ENCODE peak calls at places on chromosomes 16 and 17, in eight cellular contexts. One of them, this sample, is unnamed.

GRCh38 chr17:79116575-79117368 is 42.1 kb downstream of the ENGASE start:
- DNase-seq in hippocampal formation: no peak
- DNase-seq in endothelial cell: no peak
- DNase-seq in neuronal stem cell: no peak
- DNase-seq in AG08396: no peak
- DNase-seq in H9: no peak
- DNase-seq in stimulated activated CD8-positive, alpha-beta memory T cell treated with anti-CD3 and anti-CD28 coated beads, Interleukin-2, amount 100 ng/mL, for 1 hour: no peak
- DNase-seq in activated T-cell treated with anti-CD3 and anti-CD28 coated beads for 4 hours: no peak
- DNase-seq in this sample: no peak

GRCh38 chr17:75891605-75892555 is 4.9 kb downstream of the TRIM65 start:
- DNase-seq in stimulated activated CD8-positive, alpha-beta memory T cell treated with anti-CD3 and anti-CD28 coated beads, Interleukin-2, amount 100 ng/mL, for 1 hour: no peak
- DNase-seq in H9: no peak
- DNase-seq in AG08396: no peak
- DNase-seq in endothelial cell: no peak
- DNase-seq in neuronal stem cell: no peak
- DNase-seq in hippocampal formation: no peak
- DNase-seq in activated T-cell treated with anti-CD3 and anti-CD28 coated beads for 4 hours: no peak
- DNase-seq in this sample: peak; percentile 55

GRCh38 chr17:65078441-65079160 is 22.1 kb upstream of the GNA13 start:
- DNase-seq in neuronal stem cell: no peak
- DNase-seq in AG08396: peak; percentile 71
- DNase-seq in stimulated activated CD8-positive, alpha-beta memory T cell treated with anti-CD3 and anti-CD28 coated beads, Interleukin-2, amount 100 ng/mL, for 1 hour: no peak
- DNase-seq in activated T-cell treated with anti-CD3 and anti-CD28 coated beads for 4 hours: no peak
- DNase-seq in endothelial cell: no peak
- DNase-seq in H9: no peak
- DNase-seq in hippocampal formation: no peak
- DNase-seq in this sample: no peak

GRCh38 chr17:80337195-80337895 is 76.7 kb downstream of the RNF213 start:
- DNase-seq in hippocampal formation: no peak
- DNase-seq in H9: no peak
- DNase-seq in AG08396: no peak
- DNase-seq in activated T-cell treated with anti-CD3 and anti-CD28 coated beads for 4 hours: no peak
- DNase-seq in endothelial cell: no peak
- DNase-seq in neuronal stem cell: no peak
- DNase-seq in stimulated activated CD8-positive, alpha-beta memory T cell treated with anti-CD3 and anti-CD28 coated beads, Interleukin-2, amount 100 ng/mL, for 1 hour: no peak
- DNase-seq in this sample: no peak

GRCh38 chr17:15947976-15948752 is 3.2 kb downstream of the ADORA2B start:
- DNase-seq in endothelial cell: no peak
- DNase-seq in neuronal stem cell: no peak
- DNase-seq in hippocampal formation: no peak
- DNase-seq in activated T-cell treated with anti-CD3 and anti-CD28 coated beads for 4 hours: no peak
- DNase-seq in H9: no peak
- DNase-seq in stimulated activated CD8-positive, alpha-beta memory T cell treated with anti-CD3 and anti-CD28 coated beads, Interleukin-2, amount 100 ng/mL, for 1 hour: no peak
- DNase-seq in AG08396: peak; percentile 3
- DNase-seq in this sample: peak; percentile 50

GRCh38 chr17:57016764-57017116 is 38.8 kb downstream of the SCPEP1 start:
- DNase-seq in H9: no peak
- DNase-seq in activated T-cell treated with anti-CD3 and anti-CD28 coated beads for 4 hours: no peak
- DNase-seq in endothelial cell: no peak
- DNase-seq in hippocampal formation: no peak
- DNase-seq in neuronal stem cell: no peak
- DNase-seq in AG08396: no peak
- DNase-seq in stimulated activated CD8-positive, alpha-beta memory T cell treated with anti-CD3 and anti-CD28 coated beads, Interleukin-2, amount 100 ng/mL, for 1 hour: no peak
- DNase-seq in this sample: peak; percentile 67

GRCh38 chr17:1802429-1802828 is 27.3 kb downstream of the SMYD4 start:
- DNase-seq in hippocampal formation: no peak
- DNase-seq in activated T-cell treated with anti-CD3 and anti-CD28 coated beads for 4 hours: no peak
- DNase-seq in H9: no peak
- DNase-seq in endothelial cell: no peak
- DNase-seq in AG08396: no peak
- DNase-seq in stimulated activated CD8-positive, alpha-beta memory T cell treated with anti-CD3 and anti-CD28 coated beads, Interleukin-2, amount 100 ng/mL, for 1 hour: no peak
- DNase-seq in neuronal stem cell: no peak
- DNase-seq in this sample: no peak

GRCh38 chr17:57762375-57762916 is 17.3 kb upstream of the CCDC182 start:
- DNase-seq in H9: peak; percentile 53
- DNase-seq in endothelial cell: no peak
- DNase-seq in AG08396: no peak
- DNase-seq in stimulated activated CD8-positive, alpha-beta memory T cell treated with anti-CD3 and anti-CD28 coated beads, Interleukin-2, amount 100 ng/mL, for 1 hour: no peak
- DNase-seq in activated T-cell treated with anti-CD3 and anti-CD28 coated beads for 4 hours: no peak
- DNase-seq in neuronal stem cell: peak; percentile 57
- DNase-seq in hippocampal formation: no peak
- DNase-seq in this sample: peak; percentile 72

GRCh38 chr16:73170587-73170986 is 122.7 kb upstream of the ZFHX3 start:
- DNase-seq in stimulated activated CD8-positive, alpha-beta memory T cell treated with anti-CD3 and anti-CD28 coated beads, Interleukin-2, amount 100 ng/mL, for 1 hour: no peak
- DNase-seq in endothelial cell: peak; percentile 43
- DNase-seq in neuronal stem cell: no peak
- DNase-seq in activated T-cell treated with anti-CD3 and anti-CD28 coated beads for 4 hours: no peak
- DNase-seq in H9: no peak
- DNase-seq in hippocampal formation: no peak
- DNase-seq in AG08396: no peak
- DNase-seq in this sample: no peak

GRCh38 chr17:38602453-38602852 is 3.3 kb downstream of the SRCIN1 start:
- DNase-seq in H9: no peak
- DNase-seq in hippocampal formation: no peak
- DNase-seq in activated T-cell treated with anti-CD3 and anti-CD28 coated beads for 4 hours: no peak
- DNase-seq in AG08396: no peak
- DNase-seq in stimulated activated CD8-positive, alpha-beta memory T cell treated with anti-CD3 and anti-CD28 coated beads, Interleukin-2, amount 100 ng/mL, for 1 hour: no peak
- DNase-seq in endothelial cell: no peak
- DNase-seq in neuronal stem cell: no peak
- DNase-seq in this sample: peak; percentile 64

GRCh38 chr16:11416228-11417001 is 71.2 kb downstream of the RMI2 start:
- DNase-seq in endothelial cell: no peak
- DNase-seq in stimulated activated CD8-positive, alpha-beta memory T cell treated with anti-CD3 and anti-CD28 coated beads, Interleukin-2, amount 100 ng/mL, for 1 hour: no peak
- DNase-seq in H9: no peak
- DNase-seq in neuronal stem cell: no peak
- DNase-seq in AG08396: no peak
- DNase-seq in hippocampal formation: no peak
- DNase-seq in activated T-cell treated with anti-CD3 and anti-CD28 coated beads for 4 hours: no peak
- DNase-seq in this sample: no peak

GRCh38 chr17:74350486-74350885 is 11.2 kb downstream of the BTBD17 start:
- DNase-seq in AG08396: no peak
- DNase-seq in stimulated activated CD8-positive, alpha-beta memory T cell treated with anti-CD3 and anti-CD28 coated beads, Interleukin-2, amount 100 ng/mL, for 1 hour: no peak
- DNase-seq in hippocampal formation: no peak
- DNase-seq in neuronal stem cell: no peak
- DNase-seq in activated T-cell treated with anti-CD3 and anti-CD28 coated beads for 4 hours: no peak
- DNase-seq in H9: no peak
- DNase-seq in endothelial cell: no peak
- DNase-seq in this sample: no peak

GRCh38 chr16:50303605-50304466 is 37.5 kb downstream of the ADCY7 start:
- DNase-seq in neuronal stem cell: no peak
- DNase-seq in AG08396: peak; percentile 91
- DNase-seq in hippocampal formation: no peak
- DNase-seq in stimulated activated CD8-positive, alpha-beta memory T cell treated with anti-CD3 and anti-CD28 coated beads, Interleukin-2, amount 100 ng/mL, for 1 hour: no peak
- DNase-seq in activated T-cell treated with anti-CD3 and anti-CD28 coated beads for 4 hours: no peak
- DNase-seq in H9: peak; percentile 24
- DNase-seq in endothelial cell: no peak
- DNase-seq in this sample: peak; percentile 41

GRCh38 chr16:87778476-87778829 is 12.7 kb upstream of the KLHDC4 start:
- DNase-seq in H9: no peak
- DNase-seq in stimulated activated CD8-positive, alpha-beta memory T cell treated with anti-CD3 and anti-CD28 coated beads, Interleukin-2, amount 100 ng/mL, for 1 hour: no peak
- DNase-seq in AG08396: no peak
- DNase-seq in endothelial cell: no peak
- DNase-seq in neuronal stem cell: no peak
- DNase-seq in activated T-cell treated with anti-CD3 and anti-CD28 coated beads for 4 hours: no peak
- DNase-seq in hippocampal formation: no peak
- DNase-seq in this sample: no peak

GRCh38 chr17:50589112-50589712 is 28.7 kb downstream of the CACNA1G start:
- DNase-seq in endothelial cell: no peak
- DNase-seq in AG08396: no peak
- DNase-seq in activated T-cell treated with anti-CD3 and anti-CD28 coated beads for 4 hours: no peak
- DNase-seq in stimulated activated CD8-positive, alpha-beta memory T cell treated with anti-CD3 and anti-CD28 coated beads, Interleukin-2, amount 100 ng/mL, for 1 hour: no peak
- DNase-seq in neuronal stem cell: no peak
- DNase-seq in H9: no peak
- DNase-seq in hippocampal formation: no peak
- DNase-seq in this sample: no peak

GRCh38 chr17:81253358-81254131 is 14.4 kb downstream of the NDUFAF8 start:
- DNase-seq in neuronal stem cell: no peak
- DNase-seq in H9: no peak
- DNase-seq in AG08396: peak; percentile 78
- DNase-seq in activated T-cell treated with anti-CD3 and anti-CD28 coated beads for 4 hours: peak; percentile 62
- DNase-seq in endothelial cell: peak; percentile 61
- DNase-seq in stimulated activated CD8-positive, alpha-beta memory T cell treated with anti-CD3 and anti-CD28 coated beads, Interleukin-2, amount 100 ng/mL, for 1 hour: peak; percentile 37
- DNase-seq in hippocampal formation: no peak
- DNase-seq in this sample: peak; percentile 85

GRCh38 chr16:23434380-23434779 is 18.6 kb downstream of the COG7 start:
- DNase-seq in neuronal stem cell: peak; percentile 62
- DNase-seq in H9: no peak
- DNase-seq in hippocampal formation: peak; percentile 74
- DNase-seq in endothelial cell: peak; percentile 44
- DNase-seq in activated T-cell treated with anti-CD3 and anti-CD28 coated beads for 4 hours: no peak
- DNase-seq in AG08396: peak; percentile 43
- DNase-seq in stimulated activated CD8-positive, alpha-beta memory T cell treated with anti-CD3 and anti-CD28 coated beads, Interleukin-2, amount 100 ng/mL, for 1 hour: no peak
- DNase-seq in this sample: peak; percentile 54

GRCh38 chr17:7292194-7292593 is 2.2 kb downstream of the YBX2 start:
- DNase-seq in AG08396: no peak
- DNase-seq in stimulated activated CD8-positive, alpha-beta memory T cell treated with anti-CD3 and anti-CD28 coated beads, Interleukin-2, amount 100 ng/mL, for 1 hour: no peak
- DNase-seq in neuronal stem cell: no peak
- DNase-seq in hippocampal formation: no peak
- DNase-seq in activated T-cell treated with anti-CD3 and anti-CD28 coated beads for 4 hours: no peak
- DNase-seq in H9: no peak
- DNase-seq in endothelial cell: no peak
- DNase-seq in this sample: no peak

GRCh38 chr16:56513972-56514371 is 5.9 kb downstream of the BBS2 start:
- DNase-seq in endothelial cell: peak; percentile 25
- DNase-seq in neuronal stem cell: no peak
- DNase-seq in H9: peak; percentile 45
- DNase-seq in hippocampal formation: peak; percentile 79
- DNase-seq in stimulated activated CD8-positive, alpha-beta memory T cell treated with anti-CD3 and anti-CD28 coated beads, Interleukin-2, amount 100 ng/mL, for 1 hour: peak; percentile 15
- DNase-seq in activated T-cell treated with anti-CD3 and anti-CD28 coated beads for 4 hours: peak; percentile 15
- DNase-seq in AG08396: peak; percentile 54
- DNase-seq in this sample: peak; percentile 62

GRCh38 chr16:1825864-1826690 is 548 bp downstream of the HAGH start:
- DNase-seq in H9: no peak
- DNase-seq in hippocampal formation: no peak
- DNase-seq in stimulated activated CD8-positive, alpha-beta memory T cell treated with anti-CD3 and anti-CD28 coated beads, Interleukin-2, amount 100 ng/mL, for 1 hour: peak; percentile 55
- DNase-seq in neuronal stem cell: no peak
- DNase-seq in AG08396: peak; percentile 59
- DNase-seq in endothelial cell: peak; percentile 61
- DNase-seq in activated T-cell treated with anti-CD3 and anti-CD28 coated beads for 4 hours: peak; percentile 42
- DNase-seq in this sample: peak; percentile 68

GRCh38 chr17:11642655-11643054 is 44.4 kb downstream of the DNAH9 start:
- DNase-seq in stimulated activated CD8-positive, alpha-beta memory T cell treated with anti-CD3 and anti-CD28 coated beads, Interleukin-2, amount 100 ng/mL, for 1 hour: no peak
- DNase-seq in hippocampal formation: no peak
- DNase-seq in neuronal stem cell: no peak
- DNase-seq in AG08396: no peak
- DNase-seq in endothelial cell: no peak
- DNase-seq in activated T-cell treated with anti-CD3 and anti-CD28 coated beads for 4 hours: no peak
- DNase-seq in H9: no peak
- DNase-seq in this sample: no peak